ENCODE peak calls at places on chromosomes 13 and 19, in nine cellular contexts. Q is stimulated activated CD8-positive, alpha-beta memory T cell treated with anti-CD3 and anti-CD28 coated beads, Interleukin-7, amount 100 ng/mL, for 24 hours; M is brain microvascular endothelial cell; B is left lung; H is brain pericyte; X is right atrium auricular region; E is psoas muscle; C is HS-5; L is H4. T is an unnamed sample.

GRCh38 chr19:18999896-19000620 is 33.3 kb downstream of the SUGP2 start:
- DNase-seq in Q (no peak), E (no peak), C (no peak), L (no peak), B (peak; percentile 30), H (no peak), M (no peak), X (no peak), T (no peak)

GRCh38 chr13:41034862-41035261 is 15.7 kb upstream of the ELF1 start:
- DNase-seq in L (no peak), X (no peak), B (no peak), E (no peak), Q (no peak), M (no peak), C (no peak), H (no peak), T (no peak)

GRCh38 chr19:38455031-38455430 is 21.5 kb downstream of the RYR1 start:
- DNase-seq in M (peak; percentile 1), C (no peak), X (no peak), H (no peak), E (no peak), B (no peak), Q (no peak), L (no peak), T (no peak)

GRCh38 chr19:4229179-4229931 is at the start of gene EBI3:
- DNase-seq in Q (no peak), M (peak; percentile 70), C (no peak), X (no peak), B (no peak), E (peak; percentile 33), L (no peak), H (peak; percentile 21), T (no peak)

GRCh38 chr13:94598281-94598680 is 2.3 kb upstream of the TGDS start:
- DNase-seq in M (no peak), H (no peak), Q (no peak), B (no peak), L (no peak), E (no peak), X (no peak), C (no peak), T (no peak)

GRCh38 chr13:111951982-111952565 is 114.9 kb upstream of the SOX1 start:
- DNase-seq in L (no peak), M (no peak), C (no peak), E (no peak), X (peak; percentile 44), H (no peak), B (peak; percentile 50), Q (no peak), T (no peak)

GRCh38 chr19:6767081-6767356 is 216 bp downstream of the SH2D3A start:
- DNase-seq in L (no peak), E (no peak), Q (no peak), B (no peak), H (no peak), X (no peak), C (no peak), M (no peak), T (no peak)

GRCh38 chr19:48308695-48309586 is 16.4 kb upstream of the EMP3 start:
- DNase-seq in M (no peak), L (no peak), H (peak; percentile 74), B (no peak), C (no peak), Q (no peak), E (no peak), X (no peak), T (peak; percentile 52)

T was measured in hypothalamus.